ENCODE peak calls at places on chromosomes 7 and 10, in six cellular contexts. V is cardiac muscle cell, J is endodermal cell, I is small intestine, D is lower lobe of right lung, O is H1. A is an unnamed sample. For H3K4me1, the result is how much of the 10 kb centered on the place peaks cover.

GRCh38 chr7:29971566-29972314 is 17.9 kb downstream of the SCRN1 start:
- DNase-seq in V (peak), J (no peak), I (no peak), D (no peak), O (no peak), A (no peak)

GRCh38 chr10:67837519-67838314 is at the start of gene DNAJC12:
- DNase-seq in V (peak), J (no peak), I (peak), D (no peak), O (no peak), A (no peak)

GRCh38 chr7:153457796-153458195 is 594.4 kb upstream of the DPP6 start:
- DNase-seq in V (no peak), J (no peak), I (no peak), D (no peak), O (no peak), A (no peak)

GRCh38 chr7:117130262-117130661 is 177.0 kb downstream of the ST7 start:
- DNase-seq in V (no peak), J (no peak), I (no peak), D (no peak), O (no peak), A (no peak)

GRCh38 chr10:99172130-99172738 is 63.4 kb downstream of the HPSE2 start:
- DNase-seq in V (peak), J (peak), I (peak), D (no peak), O (peak), A (no peak)

GRCh38 chr10:23702977-23703414 is 264.1 kb downstream of the OTUD1 start:
- DNase-seq in V (peak), J (peak), I (peak), D (peak), O (peak), A (no peak)

GRCh38 chr10:67607472-67607871 is 88.5 kb downstream of the CTNNA3 start:
- DNase-seq in V (peak), J (no peak), I (no peak), D (no peak), O (no peak), A (no peak)

GRCh38 chr7:148697950-148698396 is 730 bp upstream of the CUL1 start:
- DNase-seq in V (no peak), J (no peak), I (peak), D (no peak), O (no peak), A (no peak)

GRCh38 chr10:29862926-29863614 is 196.3 kb downstream of the JCAD start:
- DNase-seq in V (no peak), J (no peak), I (peak), D (no peak), O (no peak), A (no peak)

GRCh38 chr10:91689731-91690168 is 56.9 kb upstream of the PPP1R3C start:
- DNase-seq in V (peak), J (no peak), I (no peak), D (no peak), O (no peak), A (no peak)

GRCh38 chr7:90225181-90225580 is 13.6 kb downstream of the STEAP2 start:
- DNase-seq in V (no peak), J (no peak), I (no peak), D (no peak), O (no peak), A (no peak)

GRCh38 chr7:90224204-90224603 is 12.7 kb downstream of the STEAP2 start:
- DNase-seq in V (no peak), J (peak), I (no peak), D (no peak), O (peak), A (no peak)

GRCh38 chr7:90222390-90222789 is 10.8 kb downstream of the STEAP2 start:
- DNase-seq in V (no peak), J (no peak), I (no peak), D (no peak), O (no peak), A (no peak)

GRCh38 chr7:90225601-90226000 is 14.1 kb downstream of the STEAP2 start:
- DNase-seq in V (no peak), J (no peak), I (no peak), D (no peak), O (no peak), A (no peak)

GRCh38 chr7:90222811-90223725 is 11.5 kb downstream of the STEAP2 start:
- DNase-seq in V (peak), J (no peak), I (no peak), D (no peak), O (no peak), A (no peak)
- H3K4me3 ChIP-seq in V (no peak), J (no peak), I (no peak), D (no peak), O (no peak), A (no peak)

GRCh38 chr7:80783177-80783687 is 135.6 kb downstream of the SEMA3C start:
- DNase-seq in V (no peak), J (no peak), I (no peak), D (no peak), O (no peak), A (no peak)

GRCh38 chr7:80785961-80786360 is 132.9 kb downstream of the SEMA3C start:
- DNase-seq in V (no peak), J (no peak), I (no peak), D (no peak), O (no peak), A (no peak)

GRCh38 chr7:80781146-80781545 is 137.7 kb downstream of the SEMA3C start:
- DNase-seq in V (no peak), J (no peak), I (no peak), D (no peak), O (no peak), A (no peak)

GRCh38 chr7:80781561-80781979 is 137.3 kb downstream of the SEMA3C start:
- DNase-seq in V (peak), J (peak), I (no peak), D (no peak), O (no peak), A (no peak)

DNA sequence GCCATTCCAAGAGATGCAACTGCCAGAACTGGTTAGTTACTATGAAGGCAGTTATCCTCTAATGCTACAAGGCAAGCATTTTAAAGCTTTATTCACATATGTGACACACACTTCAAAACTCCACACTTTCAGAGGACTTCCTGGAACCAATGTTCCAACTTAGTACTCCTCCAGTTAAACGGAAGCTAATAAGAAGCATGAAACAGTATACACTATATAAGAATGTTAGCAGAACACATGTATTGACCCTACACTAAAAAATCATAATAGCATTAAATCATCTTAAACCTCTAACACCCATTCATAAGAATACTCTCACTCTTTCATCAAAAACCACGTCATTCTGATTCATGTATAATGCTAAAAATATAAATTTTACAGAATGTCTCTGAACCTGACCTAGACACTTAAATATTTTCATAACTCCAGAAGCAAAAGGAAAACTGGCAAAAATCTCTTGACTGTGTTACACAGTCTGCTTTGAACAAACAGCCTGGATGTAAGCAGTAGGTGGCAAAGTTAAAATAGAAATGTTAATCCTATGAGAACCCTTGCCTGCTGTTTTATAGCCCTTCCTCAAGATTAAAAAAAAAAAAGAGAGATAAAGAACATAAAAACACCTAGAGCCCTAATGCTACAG is 135.0 kb downstream of the SEMA3C start:
- DNase-seq in V (no peak), J (no peak), I (no peak), D (no peak), O (no peak), A (no peak)
- H3K4me1 ChIP-seq in V (under half), J (under half), I (under half), D (under half), O (under half), A (under half)

DNA sequence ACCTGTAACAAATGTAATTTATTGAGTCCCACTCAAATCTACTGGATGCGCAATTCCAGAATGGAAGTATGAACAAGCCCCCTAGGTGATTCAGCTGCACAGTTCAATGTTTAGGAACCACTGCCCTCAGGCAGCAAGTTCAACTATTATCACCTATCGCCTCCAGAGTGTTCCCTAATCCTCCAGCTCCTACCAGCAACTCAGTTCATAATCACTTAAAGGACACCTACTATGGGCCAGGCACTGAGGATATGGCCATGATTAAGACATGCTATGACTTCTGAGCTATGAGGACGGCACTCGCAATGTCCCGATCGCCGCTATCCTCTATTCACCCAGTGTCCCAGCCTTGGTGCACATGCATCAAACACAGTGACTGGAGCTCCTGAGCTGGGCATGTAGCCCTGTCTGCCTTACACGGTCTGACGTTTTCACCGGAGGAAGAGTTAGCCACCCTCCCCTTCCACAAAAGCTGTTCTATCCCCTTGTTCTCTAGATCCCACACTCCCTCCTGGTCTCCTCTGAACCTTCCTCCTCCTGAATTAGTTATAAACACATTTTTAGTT is 22.3 kb downstream of the RHEB start:
- DNase-seq in V (no peak), J (no peak), I (no peak), D (no peak), O (no peak), A (no peak)
- H3K4me3 ChIP-seq in V (no peak), J (no peak), I (no peak), D (no peak), O (no peak), A (no peak)

GRCh38 chr7:44847509-44847919 is 373 bp downstream of the H2AZ2 start:
- DNase-seq in V (peak), J (peak), I (peak), D (peak), O (no peak), A (no peak)
- H3K4me1 ChIP-seq in V (under half), J (under half), I (under half), D (under half), O (under half), A (under half)

DNA sequence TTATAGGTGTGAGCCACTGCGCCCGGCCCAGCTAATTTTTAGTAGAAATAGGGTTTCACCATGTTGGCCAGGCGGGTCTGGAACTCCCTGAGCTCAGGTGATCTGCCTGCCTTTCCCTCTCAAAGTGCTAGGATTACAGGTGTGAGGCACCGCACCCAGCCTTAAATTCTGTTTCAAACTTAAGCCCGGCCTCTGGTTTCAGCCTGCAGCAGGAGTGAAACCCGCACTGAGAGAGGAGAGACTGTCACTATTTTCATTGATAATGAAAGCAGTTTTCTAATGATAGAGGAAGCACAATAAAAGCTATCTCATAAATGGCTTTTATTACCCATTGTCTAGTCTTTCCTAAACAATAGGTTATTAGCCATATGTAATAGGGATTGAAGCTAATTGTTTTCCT is 415.5 kb downstream of the GALNT17 start:
- DNase-seq in V (no peak), J (no peak), I (no peak), D (no peak), O (no peak), A (no peak)
- H3K4me3 ChIP-seq in V (no peak), J (no peak), I (no peak), D (no peak), O (no peak), A (no peak)

A was measured in effector memory CD4-positive, alpha-beta T cell.